ENCODE peak calls at places on chromosome 1, in eight cellular contexts. Q, T, J, B, F, E, I and H are unnamed samples.
A peak's percentile ranks its signal among the peaks of the same experiment; 100 is the strongest.

GRCh38 chr1:18142969-18143368 is 35.4 kb downstream of the IGSF21 start:
- DNase-seq in Q (no peak), I (no peak), T (no peak), J (no peak), E (no peak), B (no peak), F (no peak), H (no peak)

GRCh38 chr1:19395678-19396192 is 83.6 kb downstream of the SLC66A1 start:
- DNase-seq in J (no peak), E (peak; percentile 78), F (peak; percentile 83), B (no peak), T (no peak), Q (peak; percentile 78), I (no peak), H (no peak)

GRCh38 chr1:23650344-23650990 is 41.1 kb upstream of the RPL11 start:
- DNase-seq in T (no peak), E (no peak), I (no peak), F (no peak), J (no peak), B (no peak), Q (no peak), H (no peak)

GRCh38 chr1:232586679-232587078 is 43.3 kb downstream of the SIPA1L2 start:
- DNase-seq in T (no peak), J (no peak), B (no peak), E (no peak), I (no peak), Q (no peak), F (no peak), H (no peak)

GRCh38 chr1:41620365-41621169 is 136.1 kb upstream of the EDN2 start:
- DNase-seq in B (no peak), F (no peak), Q (no peak), T (no peak), J (no peak), I (no peak), E (no peak), H (no peak)

GRCh38 chr1:53837924-53838653 is at the start of gene NDC1:
- DNase-seq in Q (peak; percentile 84), E (peak; percentile 96), B (peak; percentile 94), I (peak; percentile 95), F (peak; percentile 96), T (peak; percentile 97), J (peak; percentile 75), H (peak; percentile 90)

GRCh38 chr1:20366766-20367602 is 76.3 kb downstream of the VWA5B1 start:
- DNase-seq in F (peak; percentile 45), B (peak; percentile 25), Q (no peak), T (no peak), J (no peak), E (peak; percentile 60), I (no peak), H (peak; percentile 67)

GRCh38 chr1:3630161-3630611 is 5.4 kb downstream of the TPRG1L start:
- DNase-seq in J (no peak), T (no peak), F (no peak), B (no peak), E (no peak), I (no peak), Q (no peak), H (no peak)

GRCh38 chr1:85838238-85838637 is 130.0 kb upstream of the ZNHIT6 start:
- DNase-seq in J (no peak), F (no peak), I (no peak), Q (no peak), T (peak; percentile 33), E (no peak), B (no peak), H (peak; percentile 28)

GRCh38 chr1:21520899-21521716 is 11.9 kb downstream of the ALPL start:
- DNase-seq in F (peak; percentile 71), E (peak; percentile 45), T (peak; percentile 18), B (peak; percentile 28), J (no peak), Q (peak; percentile 21), I (peak; percentile 45), H (no peak)

GRCh38 chr1:219476716-219477115 is 136.2 kb downstream of the ZC3H11B start:
- DNase-seq in I (no peak), Q (no peak), E (no peak), F (no peak), J (no peak), T (no peak), B (no peak), H (no peak)

GRCh38 chr1:6700853-6701436 is 671 bp downstream of the DNAJC11 start:
- DNase-seq in T (no peak), E (no peak), Q (no peak), F (no peak), J (no peak), B (no peak), I (no peak), H (no peak)

GRCh38 chr1:236565530-236565929 is 38.8 kb downstream of the HEATR1 start:
- DNase-seq in Q (no peak), T (no peak), E (no peak), B (no peak), I (no peak), F (no peak), J (no peak), H (no peak)

GRCh38 chr1:53517821-53518352 is 58.7 kb downstream of the DMRTB1 start:
- DNase-seq in E (no peak), F (no peak), B (no peak), J (no peak), T (no peak), I (no peak), Q (no peak), H (no peak)

GRCh38 chr1:98991127-98992003 is 13.3 kb downstream of the PLPPR5 start:
- DNase-seq in I (peak; percentile 94), T (peak; percentile 31), B (peak; percentile 94), Q (peak; percentile 63), J (peak; percentile 4), F (peak; percentile 93), E (peak; percentile 92), H (no peak)

GRCh38 chr1:231338270-231339128 is at the start of gene SPRTN:
- DNase-seq in T (peak; percentile 3), F (peak; percentile 10), J (no peak), B (no peak), I (no peak), Q (no peak), E (peak; percentile 26), H (peak; percentile 27)

GRCh38 chr1:23793018-23793781 is 2.3 kb downstream of the LYPLA2 start:
- DNase-seq in Q (no peak), I (no peak), T (no peak), E (peak; percentile 60), J (no peak), B (no peak), F (no peak), H (no peak)

GRCh38 chr1:72326494-72326893 is 44.2 kb upstream of the NEGR1 start:
- DNase-seq in F (peak; percentile 3), E (no peak), I (no peak), J (no peak), Q (no peak), B (no peak), T (no peak), H (no peak)

GRCh38 chr1:241847796-241848668 is at the start of gene EXO1:
- DNase-seq in J (peak; percentile 70), T (peak; percentile 93), Q (peak; percentile 68), I (peak; percentile 81), F (peak; percentile 92), B (peak; percentile 92), E (peak; percentile 94), H (peak; percentile 92)
- TF ChIP-seq CTCF in J (peak; percentile 47), T (peak; percentile 49), Q (peak; percentile 47), I (peak; percentile 35), F (peak; percentile 45), B (peak; percentile 49), E (peak; percentile 6), H (peak; percentile 54)

DNA sequence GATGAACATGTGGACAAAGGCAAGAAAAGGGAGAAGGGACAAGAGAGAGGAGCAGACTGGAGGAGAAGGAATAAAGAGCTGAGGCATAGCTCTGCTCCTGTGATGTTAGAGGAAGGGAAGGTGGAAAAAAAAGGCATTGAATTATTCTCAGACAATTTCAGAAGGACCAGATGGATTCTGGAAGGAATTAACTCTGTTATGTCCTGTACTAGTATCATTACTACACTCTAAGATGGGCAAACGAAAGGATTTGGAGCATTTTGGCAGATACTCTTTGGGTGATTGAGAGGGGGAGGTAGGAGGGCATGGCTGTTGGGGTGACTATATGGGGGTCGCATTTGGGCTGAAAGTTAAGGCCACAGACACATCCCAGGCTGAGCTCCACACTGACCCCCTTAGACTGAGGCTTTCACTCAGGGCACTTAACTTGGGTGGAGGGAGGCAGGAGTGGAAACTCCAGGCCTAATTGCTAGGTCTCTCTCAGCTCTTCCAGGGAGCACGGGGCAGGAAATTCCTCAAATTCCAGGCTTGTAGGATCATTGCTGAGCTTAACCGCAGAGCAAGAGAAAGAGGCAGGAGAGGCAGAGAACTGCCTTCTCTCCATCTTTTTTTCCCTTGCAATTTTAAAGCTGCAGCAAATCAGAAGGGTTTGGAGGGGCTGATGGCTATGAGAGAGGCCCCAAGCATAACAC is 25.9 kb downstream of the KIRREL1 start:
- DNase-seq in Q (peak; percentile 86), T (no peak), F (peak; percentile 94), I (peak; percentile 88), J (peak; percentile 77), E (peak; percentile 88), B (peak; percentile 92), H (no peak)
- TF ChIP-seq CTCF in Q (no peak), T (no peak), F (peak; percentile 6), I (no peak), J (no peak), E (no peak), B (no peak), H (no peak)

GRCh38 chr1:222126052-222126451 is 384.2 kb upstream of the DUSP10 start:
- DNase-seq in E (no peak), I (no peak), B (no peak), F (no peak), Q (no peak), T (no peak), J (no peak), H (no peak)

GRCh38 chr1:222127096-222127495 is 385.2 kb upstream of the DUSP10 start:
- DNase-seq in I (no peak), B (no peak), F (no peak), E (no peak), Q (no peak), J (no peak), T (no peak), H (no peak)

GRCh38 chr1:222127526-222128152 is 385.8 kb upstream of the DUSP10 start:
- DNase-seq in J (no peak), I (no peak), F (peak; percentile 55), Q (no peak), T (no peak), E (no peak), B (no peak), H (no peak)

GRCh38 chr1:222129041-222129440 is 387.2 kb upstream of the DUSP10 start:
- DNase-seq in I (no peak), T (no peak), E (no peak), F (no peak), J (no peak), B (no peak), Q (no peak), H (no peak)

DNA sequence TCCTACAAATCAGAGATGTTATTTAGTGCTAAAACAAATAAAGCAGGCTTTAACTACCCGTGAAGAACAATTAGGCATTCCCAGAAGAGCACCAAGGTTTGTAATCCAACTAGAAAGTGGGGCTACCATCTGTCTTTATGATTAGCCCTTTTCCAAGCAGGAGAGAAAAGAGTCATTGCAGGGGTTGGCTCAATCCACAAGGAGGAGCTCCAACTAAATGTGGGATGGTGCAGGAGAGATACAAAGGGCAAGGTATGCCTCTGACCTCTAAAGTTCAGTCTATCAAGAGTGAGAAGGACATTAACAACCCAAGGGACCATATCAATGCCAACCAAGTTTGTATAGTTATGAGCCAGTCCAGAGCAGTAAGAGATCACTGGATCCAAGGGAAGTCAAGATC is 382.7 kb upstream of the DUSP10 start:
- DNase-seq in F (no peak), J (no peak), E (peak; percentile 7), T (no peak), Q (no peak), I (no peak), B (no peak), H (no peak)
- TF ChIP-seq CTCF in F (peak; percentile 28), J (peak; percentile 12), E (peak; percentile 49), T (no peak), Q (peak; percentile 39), I (peak; percentile 3), B (peak; percentile 54), H (no peak)

GRCh38 chr1:44651069-44651468 is 23.2 kb downstream of the TMEM53 start:
- DNase-seq in B (no peak), T (no peak), J (no peak), F (no peak), Q (no peak), E (no peak), I (no peak), H (no peak)
- TF ChIP-seq CTCF in B (no peak), T (no peak), J (no peak), F (no peak), Q (no peak), E (no peak), I (no peak), H (no peak)